ENCODE peak calls at places on chromosomes 7 and 10, in six cellular contexts. L is NCI-H187; J is NCI-H1092 treated with DMSO at 0.1 percent for 48 hours; V is natural killer cell treated with Interleukin-12 subunit alpha and Interleukin-12 subunit beta and Interleukin-15 and Interleukin-18, amount 100 ng/mL, for 72 hours; U is stimulated activated effector memory CD8-positive, alpha-beta T cell treated with anti-CD3 and anti-CD28 coated beads, Interleukin-12 subunit alpha, Interleukin-12 subunit beta, amount 100 ng/mL, for 72 hours; O is NCI-H524. R is an unnamed sample.

GRCh38 chr7:1225462-1226154 is 7.1 kb upstream of the UNCX start:
- DNase-seq in V (no peak), O (no peak), U (peak), L (no peak), J (no peak), R (peak)

GRCh38 chr7:38427279-38427955 is 154.0 kb upstream of the TARP start:
- DNase-seq in V (no peak), J (no peak), U (no peak), L (no peak), O (no peak), R (no peak)

GRCh38 chr7:47303014-47303694 is 278.8 kb downstream of the TNS3 start:
- DNase-seq in V (no peak), L (no peak), J (no peak), O (no peak), U (no peak), R (no peak)

GRCh38 chr7:127794551-127794950 is 142.6 kb downstream of the SND1 start:
- DNase-seq in V (no peak), O (no peak), L (no peak), J (no peak), U (no peak), R (no peak)

GRCh38 chr7:114939484-114940097 is 17.7 kb downstream of the MDFIC start:
- DNase-seq in J (peak), O (no peak), V (no peak), U (no peak), L (no peak), R (no peak)

GRCh38 chr7:117961235-117961634 is 88.0 kb upstream of the CTTNBP2 start:
- DNase-seq in U (no peak), O (no peak), J (no peak), L (no peak), V (no peak), R (no peak)

GRCh38 chr10:70747192-70747965 is 37.8 kb downstream of the TBATA start:
- DNase-seq in V (peak), U (no peak), J (no peak), O (no peak), L (no peak), R (no peak)

GRCh38 chr10:29773675-29774091 is 138.9 kb upstream of the SVIL start:
- DNase-seq in J (no peak), O (no peak), V (no peak), U (no peak), L (no peak), R (no peak)

GRCh38 chr7:8125680-8126444 is 136.1 kb downstream of the ICA1 start:
- DNase-seq in L (no peak), J (no peak), U (peak), V (peak), O (no peak), R (peak)

GRCh38 chr7:92639213-92639896 is 49.2 kb upstream of the FAM133B start:
- DNase-seq in O (no peak), V (no peak), J (no peak), L (no peak), U (no peak), R (peak)

GRCh38 chr10:36171546-36171945 is 529.5 kb upstream of the FZD8 start:
- DNase-seq in V (no peak), L (no peak), J (no peak), U (no peak), O (no peak), R (no peak)

GRCh38 chr7:7641129-7641663 is 644 bp downstream of the UMAD1 start:
- DNase-seq in U (no peak), J (no peak), O (peak), L (no peak), V (no peak), R (no peak)

GRCh38 chr10:60200012-60200681 is 189.5 kb downstream of the ANK3 start:
- DNase-seq in V (no peak), U (no peak), L (no peak), J (no peak), O (no peak), R (no peak)

GRCh38 chr7:79820387-79820786 is 314.2 kb upstream of the GNAI1 start:
- DNase-seq in V (no peak), U (no peak), O (peak), J (peak), L (peak), R (no peak)

GRCh38 chr10:1552881-1553595 is 184.3 kb downstream of the ADARB2 start:
- DNase-seq in V (no peak), L (no peak), O (no peak), J (peak), U (no peak), R (no peak)

GRCh38 chr7:155589001-155589980 is 42.9 kb upstream of the CNPY1 start:
- DNase-seq in L (no peak), O (peak), J (peak), V (no peak), U (no peak), R (no peak)

GRCh38 chr10:83983578-83984255 is 155.6 kb upstream of the GHITM start:
- DNase-seq in O (no peak), L (peak), U (no peak), V (no peak), J (no peak), R (no peak)

GRCh38 chr7:151890355-151891004 is 13.6 kb upstream of the PRKAG2 start:
- DNase-seq in V (no peak), J (no peak), L (peak), U (no peak), O (no peak), R (no peak)

GRCh38 chr7:21636694-21637093 is 93.9 kb downstream of the DNAH11 start:
- DNase-seq in V (no peak), U (no peak), J (no peak), L (no peak), O (no peak), R (no peak)

GRCh38 chr7:91265693-91266066 is 1.4 kb downstream of the FZD1 start:
- DNase-seq in O (no peak), V (no peak), J (no peak), U (no peak), L (no peak), R (no peak)

GRCh38 chr10:117342638-117343037 is 32.6 kb downstream of the PDZD8 start:
- DNase-seq in J (no peak), V (no peak), L (no peak), U (no peak), O (no peak), R (no peak)

GRCh38 chr7:44765579-44766415 is 17.1 kb downstream of the ZMIZ2 start:
- DNase-seq in L (no peak), O (no peak), V (no peak), U (no peak), J (no peak), R (no peak)

GRCh38 chr7:16649196-16649595 is 3.2 kb downstream of the BZW2 start:
- DNase-seq in U (no peak), O (no peak), J (no peak), L (no peak), V (no peak), R (no peak)

GRCh38 chr10:22623624-22624263 is 90.6 kb downstream of the PIP4K2A start:
- DNase-seq in U (no peak), L (no peak), J (no peak), O (peak), V (no peak), R (no peak)

GRCh38 chr7:22598318-22598717 is 98.3 kb upstream of the STEAP1B start:
- DNase-seq in J (no peak), O (no peak), V (no peak), L (no peak), U (no peak), R (no peak)

GRCh38 chr7:148987751-148988512 is 40.4 kb downstream of the PDIA4 start:
- DNase-seq in V (no peak), L (no peak), U (no peak), O (no peak), J (peak), R (no peak)

GRCh38 chr10:124264271-124264670 is 154.5 kb downstream of the OAT start:
- DNase-seq in U (no peak), V (no peak), J (no peak), O (no peak), L (no peak), R (no peak)

GRCh38 chr7:142485617-142486226 is 227.9 kb upstream of the PRSS58 start:
- DNase-seq in V (no peak), U (no peak), J (no peak), L (no peak), O (no peak), R (no peak)

GRCh38 chr10:47058961-47059391 is 147.7 kb downstream of the PTPN20 start:
- DNase-seq in J (no peak), V (peak), O (no peak), U (no peak), L (no peak), R (no peak)

GRCh38 chr10:97764519-97764931 is 7.3 kb downstream of the SFRP5 start:
- DNase-seq in L (no peak), J (no peak), U (no peak), V (no peak), O (no peak), R (no peak)

R was measured in activated T-helper 1 cell treated with anti-CD3 and anti-CD28 coated beads, Interleukin-12 subunit alpha, Interleukin-12 subunit beta, Interleukin-2, Interleukin-4 antibody, amounts not matched to agents 30 ng/mL and 10 ng/mL and 1 ng/mL, durations not matched to agents 14 hours and 24 hours and 36 hours.